ENCODE peak calls at places on chromosomes 6 and 20, in eight cellular contexts. J is ovary, G is aorta, S is left ventricle myocardium inferior, R is HAP-1, X is endothelial cell of umbilical vein, C is colonic mucosa, V is fibroblast of pulmonary artery. E is an unnamed sample.

GRCh38 chr6:44074383-44075136 is 52.7 kb downstream of the MRPL14 start:
- DNase-seq in V (peak; percentile 84), X (peak; percentile 67), S (peak; percentile 84), G (peak; percentile 90), C (peak; percentile 69), R (peak; percentile 81), J (peak; percentile 75), E (no peak)

GRCh38 chr6:43968110-43968965 is 158.9 kb downstream of the MRPL14 start:
- DNase-seq in J (no peak), C (no peak), R (no peak), V (no peak), G (peak; percentile 32), S (no peak), X (no peak), E (no peak)

GRCh38 chr20:47181056-47181862 is 175.2 kb downstream of the ZMYND8 start:
- DNase-seq in X (peak; percentile 57), V (peak; percentile 85), R (peak; percentile 54), S (no peak), J (no peak), C (peak; percentile 41), G (no peak), E (peak; percentile 23)

GRCh38 chr6:36703982-36704381 is 6.4 kb downstream of the RAB44 start:
- DNase-seq in R (no peak), X (no peak), C (no peak), S (no peak), V (no peak), J (no peak), G (peak; percentile 59), E (no peak)

GRCh38 chr6:135995160-135995898 is 143.8 kb downstream of the PDE7B start:
- DNase-seq in X (peak; percentile 82), V (peak; percentile 79), G (no peak), C (no peak), S (no peak), J (no peak), R (no peak), E (peak; percentile 76)

GRCh38 chr6:79544299-79544927 is 7.2 kb upstream of the LCA5 start:
- DNase-seq in C (no peak), J (no peak), S (no peak), G (no peak), V (peak; percentile 75), R (no peak), X (no peak), E (peak; percentile 19)

GRCh38 chr6:132079286-132079685 is 128.1 kb upstream of the CCN2 start:
- DNase-seq in C (no peak), G (no peak), X (no peak), J (no peak), R (no peak), S (no peak), V (no peak), E (no peak)

GRCh38 chr20:43538855-43539700 is 19.7 kb upstream of the SGK2 start:
- DNase-seq in G (no peak), X (no peak), V (peak; percentile 26), J (no peak), R (no peak), C (no peak), S (no peak), E (no peak)

GRCh38 chr20:8721098-8721497 is 347.8 kb upstream of the PLCB4 start:
- DNase-seq in V (peak; percentile 81), R (peak; percentile 72), C (peak; percentile 21), G (no peak), J (no peak), X (peak; percentile 72), S (peak; percentile 15), E (peak; percentile 21)

GRCh38 chr6:118696262-118696661 is 44.9 kb upstream of the CEP85L start:
- DNase-seq in G (no peak), S (no peak), J (no peak), V (no peak), X (no peak), R (no peak), C (no peak), E (no peak)

GRCh38 chr6:128179890-128180440 is 279.1 kb upstream of the THEMIS start:
- DNase-seq in V (no peak), X (peak; percentile 12), R (no peak), J (no peak), G (no peak), S (no peak), C (no peak), E (no peak)

GRCh38 chr6:48560408-48560807 is 449.4 kb upstream of the PTCHD4 start:
- DNase-seq in R (no peak), V (peak; percentile 53), C (no peak), G (no peak), J (no peak), S (no peak), X (peak; percentile 50), E (peak; percentile 15)

GRCh38 chr6:7390218-7390878 is 740 bp downstream of the RIOK1 start:
- DNase-seq in R (peak; percentile 14), G (no peak), V (no peak), C (no peak), S (no peak), J (no peak), X (no peak), E (no peak)

GRCh38 chr6:13922750-13923149 is 2.0 kb upstream of the RNF182 start:
- DNase-seq in X (no peak), V (no peak), C (no peak), R (no peak), J (no peak), G (no peak), S (no peak), E (no peak)

GRCh38 chr6:53514677-53515076 is 30.2 kb downstream of the GCLC start:
- DNase-seq in J (no peak), G (no peak), X (no peak), C (no peak), V (no peak), R (no peak), S (no peak), E (no peak)
- H3K4me3 ChIP-seq in J (no peak overlapping the region), G (no peak overlapping the region), X (no peak overlapping the region), C (no peak overlapping the region), V (no peak overlapping the region), R (no peak overlapping the region), S (no peak overlapping the region), E (no peak overlapping the region)

GRCh38 chr6:155170519-155170918 is 93.3 kb upstream of the CLDN20 start:
- DNase-seq in R (no peak), G (no peak), C (no peak), S (no peak), V (no peak), X (no peak), J (no peak), E (no peak)

GRCh38 chr6:155174576-155175174 is 89.1 kb upstream of the CLDN20 start:
- DNase-seq in C (peak; percentile 71), X (peak; percentile 86), S (no peak), R (peak; percentile 84), V (peak; percentile 90), G (no peak), J (peak; percentile 27), E (no peak)

GRCh38 chr6:155171747-155172191 is 92.0 kb upstream of the CLDN20 start:
- DNase-seq in C (no peak), R (no peak), G (no peak), V (peak; percentile 62), X (peak; percentile 85), J (no peak), S (no peak), E (no peak)

GRCh38 chr6:155171109-155171746 is 92.6 kb upstream of the CLDN20 start:
- DNase-seq in C (no peak), X (peak; percentile 93), R (peak; percentile 60), V (peak; percentile 92), G (peak; percentile 89), J (no peak), S (no peak), E (peak; percentile 71)
- H3K4me3 ChIP-seq in C (no peak overlapping the region), X (peak overlapping the region; percentile 27), R (no peak overlapping the region), V (peak overlapping the region; percentile 22), G (no peak overlapping the region), J (no peak overlapping the region), S (peak overlapping the region; percentile 11), E (no peak overlapping the region)

GRCh38 chr6:106630366-106630765 is 988 bp downstream of the QRSL1 start:
- DNase-seq in J (no peak), C (no peak), S (no peak), R (no peak), V (no peak), X (no peak), G (no peak), E (no peak)
- H3K4me3 ChIP-seq in J (peak overlapping the region; percentile 54), C (peak overlapping the region; percentile 92), S (peak overlapping the region; percentile 78), R (peak overlapping the region; percentile 82), V (peak overlapping the region; percentile 94), X (peak overlapping the region; percentile 80), G (no peak overlapping the region), E (peak overlapping the region; percentile 75)

GRCh38 chr20:59933849-59934585 is 580 bp upstream of the SYCP2 start:
- DNase-seq in C (peak; percentile 78), R (peak; percentile 87), S (peak; percentile 86), X (peak; percentile 56), V (peak; percentile 64), J (peak; percentile 75), G (peak; percentile 94), E (no peak)

GRCh38 chr20:59931511-59932312 is 1.7 kb downstream of the SYCP2 start:
- DNase-seq in V (no peak), J (no peak), G (no peak), R (peak; percentile 40), S (no peak), C (no peak), X (no peak), E (no peak)

GRCh38 chr20:59933296-59933848 is at the start of gene SYCP2:
- DNase-seq in X (no peak), R (no peak), G (peak; percentile 89), V (peak; percentile 35), S (peak; percentile 67), J (peak; percentile 56), C (peak; percentile 43), E (no peak)

GRCh38 chr20:59935457-59936185 is 2.2 kb upstream of the SYCP2 start:
- DNase-seq in R (no peak), J (no peak), C (no peak), V (no peak), G (no peak), X (no peak), S (no peak), E (no peak)

GRCh38 chr20:59932616-59933295 is 681 bp downstream of the SYCP2 start:
- DNase-seq in V (no peak), X (no peak), C (no peak), J (peak; percentile 29), R (no peak), G (peak; percentile 74), S (no peak), E (no peak)
- H3K4me3 ChIP-seq in V (no peak overlapping the region), X (no peak overlapping the region), C (no peak overlapping the region), J (no peak overlapping the region), R (no peak overlapping the region), G (no peak overlapping the region), S (peak overlapping the region; percentile 86), E (no peak overlapping the region)

DNA sequence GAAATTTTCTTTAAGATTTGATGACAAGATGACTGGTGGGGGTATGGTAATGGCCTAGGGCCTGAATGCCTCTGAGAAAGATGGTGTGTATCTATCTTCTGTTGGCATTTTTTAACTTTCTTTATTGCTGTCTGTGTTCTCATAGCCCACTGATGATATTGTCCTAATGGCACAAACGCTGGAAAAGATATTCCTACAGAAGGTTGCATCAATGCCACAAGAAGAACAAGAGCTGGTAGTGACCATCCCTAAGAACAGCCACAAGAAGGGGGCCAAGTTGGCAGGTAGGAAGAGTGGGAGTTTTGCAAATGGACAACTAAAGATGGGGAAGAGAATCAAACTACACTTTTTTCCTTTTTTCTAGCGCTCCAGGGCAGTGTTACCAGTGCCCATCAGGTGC is 7.5 kb downstream of the BRD2 start:
- DNase-seq in V (no peak), G (no peak), J (no peak), C (no peak), R (no peak), X (no peak), S (no peak), E (no peak)
- H3K4me3 ChIP-seq in V (peak overlapping the region; percentile 100), G (no peak overlapping the region), J (no peak overlapping the region), C (no peak overlapping the region), R (no peak overlapping the region), X (peak overlapping the region; percentile 94), S (peak overlapping the region; percentile 100), E (peak overlapping the region; percentile 85)

GRCh38 chr6:125154184-125155135 is 887 bp downstream of the TPD52L1 start:
- DNase-seq in S (no peak), X (no peak), V (no peak), C (peak; percentile 35), R (peak; percentile 47), J (peak; percentile 42), G (peak; percentile 84), E (no peak)
- H3K4me3 ChIP-seq in S (peak overlapping the region; percentile 82), X (peak overlapping the region; percentile 27), V (peak overlapping the region; percentile 61), C (peak overlapping the region; percentile 47), R (peak overlapping the region; percentile 60), J (peak overlapping the region; percentile 52), G (peak overlapping the region; percentile 11), E (peak overlapping the region; percentile 58)

E was measured in skeletal muscle cell.